ENCODE peak calls at places on chromosomes 6 and 20, in seven cellular contexts. N is KBM-7; K is NCI-H2029 treated with DMSO at 0.1 percent for 48 hours; I is activated naive CD4-positive, alpha-beta T cell; L is stimulated activated CD4-positive, alpha-beta T cell treated with anti-CD3 and anti-CD28 coated beads, TNF-alpha, amount 100 ng/mL, for 24 hours; R is GM23248; C is naive thymus-derived CD8-positive, alpha-beta T cell. U is an unnamed sample.

GRCh38 chr20:38604873-38605303 is 3.3 kb downstream of the ARHGAP40 start:
- DNase-seq in N (no peak), K (no peak), I (no peak), L (no peak), R (peak), C (no peak), U (no peak)

GRCh38 chr6:47859132-47859531 is 77.3 kb downstream of the OPN5 start:
- DNase-seq in N (no peak), K (no peak), I (no peak), L (no peak), R (no peak), C (no peak), U (no peak)

GRCh38 chr20:63932606-63933160 is 23.5 kb downstream of the UCKL1 start:
- DNase-seq in N (no peak), K (no peak), I (no peak), L (no peak), R (no peak), C (no peak), U (no peak)

GRCh38 chr6:29667158-29667557 is 10.3 kb downstream of the MOG start:
- DNase-seq in N (no peak), K (no peak), I (no peak), L (no peak), R (no peak), C (no peak), U (no peak)

GRCh38 chr6:166738361-166738760 is 111.3 kb upstream of the RPS6KA2 start:
- DNase-seq in N (no peak), K (no peak), I (no peak), L (no peak), R (no peak), C (no peak), U (no peak)

GRCh38 chr6:29847871-29848630 is 20.4 kb downstream of the HLA-G start:
- DNase-seq in N (peak), K (peak), I (peak), L (peak), R (peak), C (peak), U (peak)

GRCh38 chr6:36928547-36928918 is 26.0 kb upstream of the PI16 start:
- DNase-seq in N (no peak), K (no peak), I (no peak), L (no peak), R (no peak), C (no peak), U (no peak)

GRCh38 chr6:160010067-160010466 is 41.2 kb downstream of the IGF2R start:
- DNase-seq in N (no peak), K (no peak), I (no peak), L (no peak), R (peak), C (no peak), U (no peak)

GRCh38 chr20:62064788-62065668 is 653 bp downstream of the TAF4 start:
- DNase-seq in N (no peak), K (no peak), I (no peak), L (no peak), R (peak), C (no peak), U (no peak)

GRCh38 chr6:11909696-11910132 is 102.4 kb upstream of the HIVEP1 start:
- DNase-seq in N (no peak), K (no peak), I (no peak), L (no peak), R (peak), C (no peak), U (no peak)

GRCh38 chr20:57679113-57679512 is 30.7 kb downstream of the PMEPA1 start:
- DNase-seq in N (no peak), K (no peak), I (no peak), L (no peak), R (no peak), C (no peak), U (no peak)

GRCh38 chr6:134278000-134278399 is 39.9 kb downstream of the SGK1 start:
- DNase-seq in N (no peak), K (no peak), I (no peak), L (no peak), R (no peak), C (no peak), U (no peak)

GRCh38 chr20:21109144-21109543 is 3.0 kb upstream of the LINC00237 start:
- DNase-seq in N (no peak), K (no peak), I (no peak), L (no peak), R (peak), C (no peak), U (no peak)

GRCh38 chr6:12312736-12313135 is 22.6 kb downstream of the EDN1 start:
- DNase-seq in N (no peak), K (no peak), I (no peak), L (no peak), R (peak), C (no peak), U (no peak)

GRCh38 chr6:24667378-24667803 is 514 bp downstream of the ACOT13 start:
- DNase-seq in N (no peak), K (no peak), I (no peak), L (no peak), R (peak), C (no peak), U (peak)

GRCh38 chr6:170221052-170221752 is 69.7 kb downstream of the DLL1 start:
- DNase-seq in N (peak), K (no peak), I (no peak), L (no peak), R (no peak), C (no peak), U (no peak)

GRCh38 chr20:34516038-34516873 is at the start of gene DYNLRB1:
- DNase-seq in N (peak), K (peak), I (peak), L (peak), R (peak), C (peak), U (peak)

GRCh38 chr6:150894191-150894744 is 28.8 kb downstream of the MTHFD1L start:
- DNase-seq in N (no peak), K (no peak), I (no peak), L (no peak), R (peak), C (no peak), U (no peak)

GRCh38 chr6:45946887-45947286 is 68.8 kb downstream of the CLIC5 start:
- DNase-seq in N (no peak), K (no peak), I (no peak), L (no peak), R (peak), C (no peak), U (no peak)

GRCh38 chr6:17165383-17165782 is 63.5 kb downstream of the STMND1 start:
- DNase-seq in N (no peak), K (no peak), I (no peak), L (no peak), R (peak), C (no peak), U (no peak)

GRCh38 chr20:20856956-20857355 is 144.5 kb upstream of the RALGAPA2 start:
- DNase-seq in N (no peak), K (no peak), I (no peak), L (no peak), R (peak), C (no peak), U (no peak)

GRCh38 chr6:27541932-27542297 is 69.0 kb upstream of the ZNF184 start:
- DNase-seq in N (no peak), K (no peak), I (no peak), L (no peak), R (no peak), C (no peak), U (no peak)

GRCh38 chr20:434221-434620 is 26.1 kb downstream of the RBCK1 start:
- DNase-seq in N (no peak), K (no peak), I (no peak), L (no peak), R (no peak), C (no peak), U (no peak)

GRCh38 chr6:37275350-37275749 is 17.4 kb upstream of the TMEM217 start:
- DNase-seq in N (no peak), K (no peak), I (no peak), L (no peak), R (no peak), C (no peak), U (no peak)

GRCh38 chr6:134077301-134077700 is 24.9 kb upstream of the SLC2A12 start:
- DNase-seq in N (peak), K (no peak), I (no peak), L (no peak), R (peak), C (no peak), U (no peak)

GRCh38 chr6:150857062-150857905 is 8.2 kb upstream of the MTHFD1L start:
- DNase-seq in N (peak), K (no peak), I (no peak), L (no peak), R (peak), C (no peak), U (no peak)

GRCh38 chr20:48797275-48797825 is 30.4 kb downstream of the PREX1 start:
- DNase-seq in N (no peak), K (no peak), I (no peak), L (no peak), R (no peak), C (no peak), U (no peak)

GRCh38 chr6:1311400-1312192 is at the start of gene FOXQ1:
- DNase-seq in N (no peak), K (no peak), I (no peak), L (no peak), R (peak), C (no peak), U (peak)

GRCh38 chr6:108133594-108134179 is 32.1 kb upstream of the NR2E1 start:
- DNase-seq in N (no peak), K (peak), I (no peak), L (no peak), R (peak), C (no peak), U (no peak)

GRCh38 chr6:20364327-20364726 is 37.4 kb upstream of the E2F3 start:
- DNase-seq in N (no peak), K (no peak), I (no peak), L (no peak), R (no peak), C (no peak), U (no peak)

GRCh38 chr6:10945845-10946244 is 59.0 kb downstream of the SYCP2L start:
- DNase-seq in N (no peak), K (no peak), I (no peak), L (no peak), R (no peak), C (no peak), U (no peak)

GRCh38 chr20:25286917-25287316 is 39.0 kb downstream of the PYGB start:
- DNase-seq in N (no peak), K (no peak), I (no peak), L (no peak), R (no peak), C (no peak), U (no peak)

GRCh38 chr6:5422321-5422915 is 161.1 kb downstream of the FARS2 start:
- DNase-seq in N (peak), K (peak), I (no peak), L (no peak), R (peak), C (no peak), U (no peak)

GRCh38 chr6:38714239-38715015 is 684 bp upstream of the DNAH8 start:
- DNase-seq in N (no peak), K (no peak), I (no peak), L (no peak), R (no peak), C (no peak), U (no peak)

GRCh38 chr6:143248359-143248758 is 187.7 kb downstream of the AIG1 start:
- DNase-seq in N (no peak), K (no peak), I (no peak), L (no peak), R (no peak), C (no peak), U (peak)

U was measured in stimulated activated effector memory CD8-positive, alpha-beta T cell treated with anti-CD3 and anti-CD28 coated beads, Interleukin-12 subunit alpha, Interleukin-12 subunit beta, amount 100 ng/mL, for 72 hours.